ENCODE peak calls at places on chromosomes 3 and 15, in four cellular contexts. One of them, this sample, is unnamed.

GRCh38 chr3:197035577-197035976 is 6.0 kb upstream of the MELTF start:
- DNase-seq in upper lobe of left lung: no peak
- DNase-seq in stimulated activated naive CD4-positive, alpha-beta T cell treated with Interleukin-2 at 50 U/mL for 16 hours: no peak
- DNase-seq in GM12865: no peak
- DNase-seq in this sample: no peak

GRCh38 chr3:114178770-114179368 is at the start of gene DRD3:
- DNase-seq in upper lobe of left lung: no peak
- DNase-seq in GM12865: peak; percentile 6
- DNase-seq in stimulated activated naive CD4-positive, alpha-beta T cell treated with Interleukin-2 at 50 U/mL for 16 hours: no peak
- DNase-seq in this sample: no peak

GRCh38 chr15:99449514-99449913 is 116.3 kb upstream of the MEF2A start:
- DNase-seq in upper lobe of left lung: no peak
- DNase-seq in stimulated activated naive CD4-positive, alpha-beta T cell treated with Interleukin-2 at 50 U/mL for 16 hours: no peak
- DNase-seq in GM12865: no peak
- DNase-seq in this sample: no peak

GRCh38 chr3:53288214-53288613 is 32.4 kb upstream of the TKT start:
- DNase-seq in upper lobe of left lung: no peak
- DNase-seq in GM12865: no peak
- DNase-seq in stimulated activated naive CD4-positive, alpha-beta T cell treated with Interleukin-2 at 50 U/mL for 16 hours: no peak
- DNase-seq in this sample: no peak

GRCh38 chr3:33047842-33048834 is 48.8 kb downstream of the GLB1 start:
- DNase-seq in upper lobe of left lung: no peak
- DNase-seq in GM12865: peak; percentile 63
- DNase-seq in stimulated activated naive CD4-positive, alpha-beta T cell treated with Interleukin-2 at 50 U/mL for 16 hours: peak; percentile 43
- DNase-seq in this sample: no peak

GRCh38 chr15:66901336-66902100 is 163.9 kb upstream of the SMAD3 start:
- DNase-seq in upper lobe of left lung: no peak
- DNase-seq in stimulated activated naive CD4-positive, alpha-beta T cell treated with Interleukin-2 at 50 U/mL for 16 hours: no peak
- DNase-seq in GM12865: no peak
- DNase-seq in this sample: no peak

GRCh38 chr3:172591876-172592771 is 68.9 kb upstream of the TNFSF10 start:
- DNase-seq in GM12865: peak; percentile 95
- DNase-seq in upper lobe of left lung: no peak
- DNase-seq in stimulated activated naive CD4-positive, alpha-beta T cell treated with Interleukin-2 at 50 U/mL for 16 hours: peak; percentile 88
- DNase-seq in this sample: no peak

GRCh38 chr3:173502983-173503568 is 105.5 kb downstream of the NLGN1 start:
- DNase-seq in upper lobe of left lung: no peak
- DNase-seq in stimulated activated naive CD4-positive, alpha-beta T cell treated with Interleukin-2 at 50 U/mL for 16 hours: no peak
- DNase-seq in GM12865: no peak
- DNase-seq in this sample: no peak

GRCh38 chr3:34132069-34132677 is 333.7 kb downstream of the PDCD6IP start:
- DNase-seq in upper lobe of left lung: no peak
- DNase-seq in stimulated activated naive CD4-positive, alpha-beta T cell treated with Interleukin-2 at 50 U/mL for 16 hours: no peak
- DNase-seq in GM12865: no peak
- DNase-seq in this sample: peak; percentile 16